ENCODE peak calls at places on chromosomes 7 and 10, in seven cellular contexts. A is K562, S is fibroblast of lung, X is fibroblast of pulmonary artery, B is astrocyte of the spinal cord, V is mucosa of descending colon, O is pancreas. L is an unnamed sample.

GRCh38 chr7:84251183-84251845 is 56.7 kb upstream of the SEMA3A start:
- DNase-seq in A (no peak), S (peak), X (peak), B (peak), V (no peak), O (no peak), L (peak)

GRCh38 chr10:132866601-132867381 is 75.6 kb downstream of the CFAP46 start:
- DNase-seq in A (no peak), S (no peak), X (no peak), B (no peak), V (peak), O (no peak), L (no peak)

GRCh38 chr10:490891-491571 is 198.4 kb downstream of the DIP2C start:
- DNase-seq in A (no peak), S (peak), X (peak), B (no peak), V (no peak), O (no peak), L (peak)

GRCh38 chr10:59536151-59536550 is 173.5 kb downstream of the SLC16A9 start:
- DNase-seq in A (no peak), S (peak), X (peak), B (peak), V (no peak), O (no peak), L (peak)

GRCh38 chr10:124037784-124038183 is 55.6 kb downstream of the CHST15 start:
- DNase-seq in A (no peak), S (no peak), X (no peak), B (no peak), V (peak), O (no peak), L (no peak)

GRCh38 chr7:22469371-22470143 is 30.4 kb downstream of the STEAP1B start:
- DNase-seq in A (no peak), S (no peak), X (no peak), B (no peak), V (no peak), O (no peak), L (no peak)

GRCh38 chr10:113045155-113046055 is 95.4 kb downstream of the TCF7L2 start:
- DNase-seq in A (no peak), S (peak), X (peak), B (peak), V (no peak), O (no peak), L (peak)

GRCh38 chr10:15167411-15168295 is 840 bp downstream of the NMT2 start:
- DNase-seq in A (peak), S (peak), X (peak), B (peak), V (peak), O (peak), L (peak)

GRCh38 chr7:4091767-4092166 is 590.3 kb upstream of the FOXK1 start:
- DNase-seq in A (no peak), S (no peak), X (no peak), B (no peak), V (no peak), O (no peak), L (no peak)

GRCh38 chr10:124568858-124569622 is 107.4 kb downstream of the LHPP start:
- DNase-seq in A (no peak), S (no peak), X (no peak), B (no peak), V (no peak), O (no peak), L (no peak)

GRCh38 chr10:30791197-30791611 is 161.7 kb upstream of the LYZL2 start:
- DNase-seq in A (no peak), S (no peak), X (no peak), B (peak), V (no peak), O (no peak), L (no peak)

GRCh38 chr10:69456880-69457693 is 5.8 kb downstream of the TSPAN15 start:
- DNase-seq in A (no peak), S (no peak), X (no peak), B (no peak), V (no peak), O (no peak), L (no peak)

GRCh38 chr10:5948999-5949759 is 28.2 kb downstream of the IL15RA start:
- DNase-seq in A (peak), S (peak), X (peak), B (peak), V (no peak), O (peak), L (peak)

GRCh38 chr10:25023278-25023677 is 6.9 kb downstream of the THNSL1 start:
- DNase-seq in A (no peak), S (no peak), X (peak), B (peak), V (no peak), O (no peak), L (peak)

GRCh38 chr7:17696422-17696821 is 243.9 kb downstream of the SNX13 start:
- DNase-seq in A (no peak), S (peak), X (peak), B (peak), V (no peak), O (no peak), L (peak)

GRCh38 chr10:33291053-33291592 is 43.3 kb downstream of the NRP1 start:
- DNase-seq in A (no peak), S (peak), X (peak), B (peak), V (no peak), O (no peak), L (peak)

GRCh38 chr7:133934974-133935330 is 192.2 kb upstream of the LRGUK start:
- DNase-seq in A (no peak), S (peak), X (no peak), B (no peak), V (no peak), O (no peak), L (no peak)

GRCh38 chr10:45468110-45468509 is 94.1 kb downstream of the ALOX5 start:
- DNase-seq in A (no peak), S (no peak), X (no peak), B (no peak), V (no peak), O (no peak), L (no peak)

GRCh38 chr10:27696466-27696865 is 49.2 kb downstream of the MKX start:
- DNase-seq in A (no peak), S (no peak), X (no peak), B (no peak), V (no peak), O (no peak), L (no peak)

GRCh38 chr7:148461780-148462179 is 128.8 kb upstream of the C7orf33 start:
- DNase-seq in A (no peak), S (no peak), X (no peak), B (no peak), V (no peak), O (no peak), L (no peak)

GRCh38 chr10:118568327-118568848 is 27.1 kb downstream of the PRLHR start:
- DNase-seq in A (peak), S (peak), X (peak), B (peak), V (no peak), O (peak), L (peak)

GRCh38 chr7:66537876-66538275 is 90.8 kb upstream of the KCTD7 start:
- DNase-seq in A (no peak), S (no peak), X (no peak), B (no peak), V (no peak), O (no peak), L (no peak)

GRCh38 chr10:67772894-67773511 is 65.0 kb downstream of the DNAJC12 start:
- DNase-seq in A (no peak), S (peak), X (no peak), B (peak), V (no peak), O (no peak), L (no peak)

GRCh38 chr7:141675431-141676210 is 26.3 kb downstream of the DENND11 start:
- DNase-seq in A (no peak), S (no peak), X (no peak), B (no peak), V (no peak), O (no peak), L (no peak)

GRCh38 chr10:59625842-59626522 is 83.7 kb downstream of the SLC16A9 start:
- DNase-seq in A (peak), S (peak), X (peak), B (peak), V (no peak), O (peak), L (peak)

GRCh38 chr10:26571655-26572054 is 125.8 kb upstream of the PDSS1 start:
- DNase-seq in A (no peak), S (no peak), X (no peak), B (no peak), V (no peak), O (no peak), L (no peak)

GRCh38 chr7:23061327-23061726 is 44.3 kb upstream of the KLHL7 start:
- DNase-seq in A (no peak), S (no peak), X (no peak), B (no peak), V (no peak), O (no peak), L (no peak)

GRCh38 chr7:41695661-41696322 is 7.1 kb downstream of the INHBA start:
- DNase-seq in A (no peak), S (peak), X (peak), B (no peak), V (no peak), O (no peak), L (peak)

GRCh38 chr7:157474685-157475084 is 137.9 kb downstream of the DNAJB6 start:
- DNase-seq in A (peak), S (no peak), X (peak), B (no peak), V (no peak), O (no peak), L (no peak)

GRCh38 chr10:28842321-28842720 is 165.0 kb downstream of the BAMBI start:
- DNase-seq in A (no peak), S (peak), X (peak), B (peak), V (no peak), O (no peak), L (peak)

DNA sequence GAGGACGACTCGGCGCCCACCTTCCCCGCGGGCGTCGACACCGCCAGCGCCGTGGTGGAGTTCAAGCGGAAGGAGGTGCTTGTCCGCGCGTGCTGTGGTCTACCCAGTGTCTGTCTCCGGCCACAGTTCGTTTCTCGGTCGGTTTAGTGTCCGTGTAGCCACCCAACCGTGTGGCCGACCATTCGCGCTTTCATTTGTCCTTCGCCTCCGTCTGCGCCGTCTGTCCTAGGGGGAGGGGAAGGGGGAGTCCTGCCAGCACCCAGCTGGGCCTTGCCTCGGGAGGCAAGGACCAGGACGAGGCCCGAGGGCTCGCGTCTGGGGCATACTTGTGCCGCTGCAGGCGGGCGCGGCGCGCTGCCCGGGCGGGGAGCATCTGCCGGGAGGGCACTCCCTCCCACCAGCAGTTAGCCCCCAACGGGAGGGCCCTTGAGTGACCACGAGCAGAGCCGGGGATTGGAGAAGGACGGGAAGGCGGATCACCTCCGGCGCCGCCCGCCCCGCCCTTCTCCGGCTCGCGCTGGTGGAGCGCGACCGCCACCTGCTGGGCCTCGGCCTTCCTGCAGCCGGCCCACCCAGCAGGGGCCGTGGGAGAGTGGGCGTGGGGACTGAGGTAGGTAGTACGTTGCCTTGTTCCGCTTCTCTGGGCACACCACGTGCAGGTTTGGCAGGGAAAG is 28.4 kb downstream of the RET start:
- DNase-seq in A (peak), S (peak), X (peak), B (peak), V (peak), O (peak), L (peak)
- H3K4me3 ChIP-seq in A (peak), S (peak), X (peak), B (peak), V (no peak), O (peak), L (peak)

GRCh38 chr10:13815766-13816165 is 229.0 kb downstream of the PRPF18 start:
- DNase-seq in A (no peak), S (peak), X (peak), B (peak), V (no peak), O (no peak), L (peak)

GRCh38 chr10:13812804-13813203 is 226.0 kb downstream of the PRPF18 start:
- DNase-seq in A (peak), S (no peak), X (no peak), B (no peak), V (no peak), O (no peak), L (no peak)

GRCh38 chr10:13810536-13810935 is 223.8 kb downstream of the PRPF18 start:
- DNase-seq in A (no peak), S (no peak), X (no peak), B (no peak), V (no peak), O (no peak), L (peak)

GRCh38 chr10:13816195-13816926 is 229.6 kb downstream of the PRPF18 start:
- DNase-seq in A (no peak), S (peak), X (peak), B (peak), V (peak), O (peak), L (peak)

DNA sequence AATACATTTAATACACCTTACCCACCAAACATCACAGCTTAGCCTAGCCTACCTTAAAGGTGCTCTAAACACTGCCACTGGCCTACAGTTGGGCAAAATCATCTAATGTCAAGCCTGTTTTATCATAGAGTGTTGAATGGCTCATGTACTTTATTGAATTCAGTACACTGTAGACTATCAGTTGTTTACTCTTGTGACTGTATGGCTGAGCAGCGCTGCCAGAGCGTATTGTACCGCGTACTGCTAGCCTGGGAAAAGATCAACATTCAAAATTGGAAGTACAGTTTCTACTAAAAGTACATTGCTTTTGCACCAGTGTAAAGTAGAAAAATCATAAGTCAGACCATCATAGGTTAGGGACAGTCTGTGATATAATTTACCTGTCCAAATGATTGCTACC is 226.8 kb downstream of the PRPF18 start:
- DNase-seq in A (no peak), S (no peak), X (no peak), B (no peak), V (no peak), O (no peak), L (no peak)
- TF ChIP-seq CTCF in A (no peak), S (no peak), X (no peak), B (no peak), V (no peak), O (no peak), L (no peak)

DNA sequence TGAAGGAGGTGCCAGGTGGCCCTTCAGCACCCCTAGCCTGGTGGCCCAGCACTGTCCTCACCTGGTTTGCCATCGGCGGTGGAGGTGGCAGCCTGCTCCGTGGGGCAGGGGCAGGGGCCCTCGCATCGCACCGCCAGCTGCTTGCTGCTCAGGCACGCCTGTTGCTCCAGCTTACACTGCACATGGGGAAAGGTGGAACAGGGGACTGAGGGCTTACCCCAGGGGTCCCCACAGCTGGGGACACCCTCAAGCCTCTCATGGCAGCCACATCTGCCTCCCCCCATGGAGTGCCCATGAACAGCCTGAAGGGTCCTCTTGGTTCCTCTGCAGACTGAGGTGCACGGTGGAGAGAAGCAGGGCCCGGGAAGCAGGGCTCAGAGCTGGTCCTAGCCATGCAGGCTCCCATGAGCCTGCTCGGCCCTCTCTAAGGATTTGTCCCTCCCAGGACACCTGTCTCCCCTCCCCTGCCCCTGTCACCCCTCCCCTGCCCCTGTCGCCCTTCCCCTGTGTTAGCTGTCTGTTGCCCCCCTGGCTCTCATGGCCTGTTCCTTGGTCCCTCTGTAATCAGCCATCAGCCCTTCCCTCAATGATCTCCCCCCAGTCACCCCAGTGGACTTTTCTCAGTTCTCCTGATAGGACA is 20.1 kb downstream of the SPOCK2 start:
- DNase-seq in A (no peak), S (no peak), X (no peak), B (no peak), V (no peak), O (no peak), L (no peak)
- H3K4me3 ChIP-seq in A (no peak), S (no peak), X (no peak), B (no peak), V (no peak), O (no peak), L (no peak)

GRCh38 chr7:6416516-6417145 is 31.1 kb downstream of the DAGLB start:
- DNase-seq in A (no peak), S (peak), X (no peak), B (no peak), V (no peak), O (no peak), L (peak)
- TF ChIP-seq CTCF in A (peak), S (no peak), X (no peak), B (no peak), V (no peak), O (no peak), L (no peak)

GRCh38 chr7:18940577-18941134 is 176.8 kb downstream of the TWIST1 start:
- DNase-seq in A (no peak), S (no peak), X (no peak), B (no peak), V (no peak), O (no peak), L (no peak)
- H3K4me3 ChIP-seq in A (no peak), S (no peak), X (no peak), B (no peak), V (no peak), O (no peak), L (no peak)

DNA sequence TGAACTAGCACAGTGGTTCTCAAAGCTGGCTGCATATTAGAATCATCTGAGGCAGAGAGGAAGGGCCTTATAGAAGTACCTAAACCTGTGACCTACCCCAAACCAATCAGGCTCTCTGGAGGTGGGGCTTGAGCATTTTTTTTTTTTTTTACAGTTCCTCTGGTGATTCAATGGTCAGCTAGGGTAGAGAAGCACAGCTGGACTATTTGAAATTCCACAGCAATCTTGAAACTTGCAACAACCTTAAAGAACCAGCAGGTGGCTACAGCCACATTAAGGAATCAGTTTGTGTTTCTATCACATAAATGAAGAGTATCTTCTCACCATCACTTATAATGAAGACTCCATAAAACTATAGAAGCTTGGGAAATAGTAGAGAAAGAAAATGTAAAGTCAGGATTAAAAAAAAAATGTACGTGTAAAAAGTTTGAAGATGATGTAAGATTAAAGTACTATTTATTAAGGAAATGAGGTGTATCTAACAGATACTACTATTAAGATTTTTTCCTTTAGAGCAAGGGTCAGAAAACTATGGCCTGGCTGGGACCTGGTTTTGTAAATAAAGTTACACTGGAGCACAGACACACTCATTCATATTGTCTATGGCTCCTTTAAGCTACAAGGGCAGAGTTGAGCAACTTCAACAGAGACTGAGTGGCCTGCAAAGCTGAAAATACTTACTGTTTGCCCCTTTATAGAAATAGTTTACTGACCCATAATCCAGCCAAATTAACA is 3.8 kb downstream of the RTKN2 start:
- DNase-seq in A (peak), S (peak), X (peak), B (peak), V (no peak), O (peak), L (peak)
- TF ChIP-seq CTCF in A (peak), S (peak), X (peak), B (peak), V (peak), O (peak), L (peak)

DNA sequence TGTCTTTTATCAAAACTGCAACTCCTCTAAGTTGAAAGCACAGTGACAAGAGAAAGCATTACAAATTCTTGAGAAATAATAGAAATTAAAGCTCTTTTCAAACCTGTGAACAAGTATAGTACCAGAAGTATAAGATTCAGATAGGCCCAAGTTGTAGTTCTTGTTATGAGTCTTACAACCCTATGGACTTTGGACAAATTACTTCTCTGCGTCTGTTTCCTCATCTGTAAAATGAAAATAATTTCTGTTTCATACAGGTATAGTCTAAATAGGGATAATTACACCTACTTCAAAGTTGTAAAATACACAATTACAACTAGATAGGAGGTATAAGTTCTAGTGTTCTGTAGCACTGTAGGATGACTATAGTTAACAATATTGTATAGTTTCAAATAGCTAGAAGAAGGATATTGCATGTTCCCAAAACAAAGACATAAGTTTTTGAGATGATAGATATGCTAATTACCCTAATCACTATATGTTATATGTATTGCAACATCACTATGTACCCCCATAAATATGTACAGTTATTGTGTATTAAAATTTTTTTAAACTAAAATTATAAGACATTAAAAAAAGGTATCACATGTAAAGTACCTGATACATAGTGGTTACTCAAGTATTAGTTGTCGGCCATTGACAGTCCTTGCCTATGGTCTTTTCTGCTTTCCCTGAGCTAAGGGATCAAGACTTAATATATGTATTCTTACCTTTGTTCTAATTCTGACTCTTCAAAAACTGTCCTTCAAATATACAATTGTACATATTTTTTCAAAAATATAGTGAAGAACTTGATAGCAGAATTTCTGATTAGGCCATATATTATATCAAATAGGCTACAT is 1.8 kb upstream of the WASL start:
- DNase-seq in A (peak), S (no peak), X (no peak), B (no peak), V (no peak), O (no peak), L (no peak)
- H3K4me3 ChIP-seq in A (peak), S (peak), X (peak), B (no peak), V (no peak), O (no peak), L (no peak)

GRCh38 chr7:50369408-50370026 is 65.0 kb downstream of the IKZF1 start:
- DNase-seq in A (peak), S (peak), X (peak), B (no peak), V (no peak), O (no peak), L (peak)
- TF ChIP-seq CTCF in A (peak), S (peak), X (peak), B (peak), V (no peak), O (no peak), L (peak)

GRCh38 chr7:46385662-46386309 is 464.7 kb upstream of the IGFBP3 start:
- DNase-seq in A (no peak), S (peak), X (peak), B (peak), V (no peak), O (no peak), L (peak)
- H3K4me3 ChIP-seq in A (no peak), S (no peak), X (no peak), B (no peak), V (no peak), O (no peak), L (no peak)

L was measured in choroid plexus epithelial cell.